ENCODE peak calls at places on chromosomes 12 and 14, in four cellular contexts. Y is ascending aorta; V is CD4-positive, alpha-beta memory T cell; W is T follicular helper cell. Q is an unnamed sample.

GRCh38 chr14:24816011-24816928 is 182.3 kb upstream of the GZMB start:
- DNase-seq in Y (no peak), V (no peak), W (no peak), Q (peak)

GRCh38 chr14:22664261-22664660 is 20.1 kb upstream of the OR6J1 start:
- DNase-seq in Y (no peak), V (no peak), W (no peak), Q (no peak)

GRCh38 chr14:80850197-80850814 is 91.2 kb downstream of the CEP128 start:
- DNase-seq in V (peak), W (no peak), Y (no peak), Q (peak)

GRCh38 chr14:99138999-99139865 is 132.8 kb downstream of the BCL11B start:
- DNase-seq in V (no peak), W (no peak), Y (no peak), Q (no peak)

GRCh38 chr12:46660719-46661118 is 165.1 kb downstream of the SLC38A4 start:
- DNase-seq in Y (no peak), W (no peak), V (no peak), Q (no peak)

GRCh38 chr12:685388-685787 is 22.1 kb upstream of the NINJ2 start:
- DNase-seq in Y (no peak), V (peak), W (peak), Q (peak)

GRCh38 chr14:22887260-22887989 is 4.4 kb downstream of the REM2 start:
- DNase-seq in W (peak), V (peak), Y (no peak), Q (peak)

GRCh38 chr14:73025544-73025943 is 1.4 kb downstream of the ZFYVE1 start:
- DNase-seq in V (no peak), W (no peak), Y (no peak), Q (peak)

GRCh38 chr12:43066471-43066870 is 476.9 kb upstream of the PRICKLE1 start:
- DNase-seq in Y (no peak), V (no peak), W (no peak), Q (peak)

GRCh38 chr12:5493018-5493417 is 61.1 kb downstream of the NTF3 start:
- DNase-seq in Y (no peak), V (no peak), W (no peak), Q (no peak)

GRCh38 chr14:31405599-31406251 is 14.6 kb downstream of the HEATR5A start:
- DNase-seq in W (no peak), Y (no peak), V (no peak), Q (no peak)

GRCh38 chr12:42798811-42799438 is 209.4 kb upstream of the PRICKLE1 start:
- DNase-seq in W (no peak), V (no peak), Y (no peak), Q (peak)

GRCh38 chr14:104314251-104314941 is 176.0 kb downstream of the KIF26A start:
- DNase-seq in V (no peak), W (no peak), Y (no peak), Q (no peak)

GRCh38 chr12:10140001-10140400 is 10.0 kb upstream of the CLEC7A start:
- DNase-seq in V (peak), W (peak), Y (no peak), Q (peak)

GRCh38 chr12:943051-943450 is 6.4 kb downstream of the RAD52 start:
- DNase-seq in V (no peak), W (no peak), Y (no peak), Q (peak)

GRCh38 chr14:63174760-63175191 is 29.5 kb upstream of the RHOJ start:
- DNase-seq in Y (no peak), V (no peak), W (no peak), Q (peak)

GRCh38 chr12:67469666-67470065 is 178.9 kb upstream of the DYRK2 start:
- DNase-seq in W (no peak), V (no peak), Y (no peak), Q (no peak)

GRCh38 chr12:14654416-14654815 is 42.0 kb downstream of the GUCY2C start:
- DNase-seq in W (no peak), V (no peak), Y (no peak), Q (no peak)

GRCh38 chr12:6039894-6040601 is 84.4 kb downstream of the VWF start:
- DNase-seq in W (peak), V (peak), Y (no peak), Q (peak)

GRCh38 chr14:24060984-24061913 is 9.4 kb downstream of the CARMIL3 start:
- DNase-seq in W (no peak), V (no peak), Y (no peak), Q (no peak)

GRCh38 chr12:9687228-9687627 is 17.7 kb downstream of the CLEC2D start:
- DNase-seq in W (no peak), V (no peak), Y (no peak), Q (no peak)

GRCh38 chr12:14454098-14454907 is 88.8 kb downstream of the ATF7IP start:
- DNase-seq in W (peak), Y (no peak), V (peak), Q (peak)

GRCh38 chr14:70801836-70802235 is 7.5 kb downstream of the MAP3K9 start:
- DNase-seq in Y (no peak), V (no peak), W (no peak), Q (no peak)

GRCh38 chr12:25119020-25119419 is 75.9 kb downstream of the DNAI7 start:
- DNase-seq in W (no peak), V (no peak), Y (no peak), Q (no peak)